ENCODE peak calls at places on chromosome 12, in nine cellular contexts. X is GM10248, I is Calu3, Q is WTC11, K is AG10803, D is fibroblast of villous mesenchyme, B is foreskin fibroblast, G is AG09309, W is AG04450. F is an unnamed sample.

GRCh38 chr12:124379938-124380754 is 85.3 kb downstream of the RFLNA start:
- DNase-seq in X (no peak), I (no peak), Q (no peak), K (peak; percentile 89), D (peak; percentile 89), B (peak; percentile 92), G (no peak), W (peak; percentile 58), F (peak; percentile 57)

GRCh38 chr12:119423285-119423684 is 88.8 kb downstream of the CCDC60 start:
- DNase-seq in X (no peak), I (peak; percentile 9), Q (peak; percentile 74), K (no peak), D (no peak), B (no peak), G (no peak), W (no peak), F (no peak)

GRCh38 chr12:47079894-47080724 is at the start of gene AMIGO2:
- DNase-seq in X (peak; percentile 41), I (peak; percentile 55), Q (peak; percentile 58), K (peak; percentile 73), D (peak; percentile 74), B (peak; percentile 60), G (no peak), W (no peak), F (no peak)

GRCh38 chr12:9735601-9736000 is 2.7 kb upstream of the CLECL1 start:
- DNase-seq in X (no peak), I (no peak), Q (no peak), K (no peak), D (no peak), B (no peak), G (no peak), W (no peak), F (no peak)

GRCh38 chr12:64675795-64676194 is 65.5 kb downstream of the RASSF3 start:
- DNase-seq in X (no peak), I (peak; percentile 61), Q (no peak), K (peak; percentile 53), D (peak; percentile 73), B (peak; percentile 50), G (no peak), W (no peak), F (no peak)

GRCh38 chr12:104190151-104190550 is 25.4 kb upstream of the TXNRD1 start:
- DNase-seq in X (no peak), I (no peak), Q (no peak), K (peak; percentile 92), D (no peak), B (peak; percentile 15), G (peak; percentile 21), W (no peak), F (peak; percentile 47)

GRCh38 chr12:41661141-41661540 is 473.0 kb downstream of the PDZRN4 start:
- DNase-seq in X (no peak), I (no peak), Q (no peak), K (no peak), D (no peak), B (no peak), G (no peak), W (no peak), F (no peak)

GRCh38 chr12:106097011-106097410 is 41.7 kb downstream of the NUAK1 start:
- DNase-seq in X (no peak), I (no peak), Q (no peak), K (no peak), D (no peak), B (no peak), G (no peak), W (no peak), F (no peak)

GRCh38 chr12:11959117-11959823 is 111.5 kb upstream of the BCL2L14 start:
- DNase-seq in X (no peak), I (peak; percentile 36), Q (no peak), K (no peak), D (peak; percentile 32), B (peak; percentile 23), G (no peak), W (no peak), F (no peak)

GRCh38 chr12:120204171-120204570 is 3.3 kb upstream of the RPLP0 start:
- DNase-seq in X (no peak), I (no peak), Q (no peak), K (no peak), D (no peak), B (no peak), G (no peak), W (no peak), F (no peak)

GRCh38 chr12:49298160-49298559 is 3.2 kb downstream of the PRPH start:
- DNase-seq in X (peak; percentile 25), I (peak; percentile 52), Q (no peak), K (no peak), D (no peak), B (peak; percentile 19), G (no peak), W (no peak), F (no peak)
- TF ChIP-seq CTCF in X (no peak), I (no peak), Q (no peak), K (no peak), D (no peak), B (no peak), G (no peak), W (no peak), F (no peak)

GRCh38 chr12:81610955-81611889 is 147.9 kb downstream of the PPFIA2 start:
- DNase-seq in X (no peak), I (no peak), Q (peak; percentile 12), K (no peak), D (peak; percentile 1), B (no peak), G (no peak), W (no peak), F (no peak)
- TF ChIP-seq CTCF in X (peak; percentile 17), I (no peak), Q (no peak), K (peak; percentile 40), D (peak; percentile 33), B (no peak), G (peak; percentile 24), W (peak; percentile 26), F (peak; percentile 22)

GRCh38 chr12:32261638-32262037 is 137.7 kb upstream of the FGD4 start:
- DNase-seq in X (no peak), I (no peak), Q (peak; percentile 48), K (no peak), D (no peak), B (no peak), G (no peak), W (no peak), F (no peak)
- TF ChIP-seq CTCF in X (peak; percentile 24), I (no peak), Q (peak; percentile 31), K (peak; percentile 13), D (peak; percentile 19), B (no peak), G (peak; percentile 15), W (no peak), F (no peak)

GRCh38 chr12:96099986-96100385 is 64.6 kb upstream of the LTA4H start:
- DNase-seq in X (no peak), I (no peak), Q (no peak), K (no peak), D (no peak), B (no peak), G (no peak), W (no peak), F (no peak)
- TF ChIP-seq CTCF in X (no peak), I (no peak), Q (no peak), K (no peak), D (no peak), B (no peak), G (no peak), W (no peak), F (no peak)

F was measured in AG09319.